ENCODE peak calls at places on chromosomes 6 and 20, in eight cellular contexts. K, B, H, R, U, J, L and A are unnamed samples.

GRCh38 chr20:21322921-21323321 is 19.8 kb downstream of the XRN2 start:
- DNase-seq in K (no peak), B (no peak), H (no peak), R (no peak), U (no peak), J (no peak), L (no peak), A (no peak)

GRCh38 chr6:9523462-9523861 is 891.4 kb downstream of the TFAP2A start:
- DNase-seq in K (peak), B (no peak), H (no peak), R (no peak), U (no peak), J (no peak), L (no peak), A (peak)

GRCh38 chr6:77095936-77096627 is 367.2 kb downstream of the HTR1B start:
- DNase-seq in K (no peak), B (no peak), H (no peak), R (no peak), U (no peak), J (no peak), L (no peak), A (no peak)

GRCh38 chr6:131013495-131013894 is 49.5 kb downstream of the EPB41L2 start:
- DNase-seq in K (no peak), B (no peak), H (no peak), R (no peak), U (no peak), J (no peak), L (peak), A (peak)

GRCh38 chr20:2133318-2134183 is 31.9 kb downstream of the STK35 start:
- DNase-seq in K (no peak), B (no peak), H (no peak), R (no peak), U (no peak), J (no peak), L (peak), A (no peak)

GRCh38 chr6:168988801-168989200 is 264.8 kb downstream of the THBS2 start:
- DNase-seq in K (no peak), B (no peak), H (no peak), R (no peak), U (no peak), J (no peak), L (peak), A (peak)

GRCh38 chr6:51598171-51598570 is 489.2 kb downstream of the PKHD1 start:
- DNase-seq in K (no peak), B (no peak), H (no peak), R (no peak), U (no peak), J (no peak), L (no peak), A (no peak)

GRCh38 chr6:31945507-31946369 is at the start of gene CFB:
- DNase-seq in K (peak), B (no peak), H (no peak), R (no peak), U (no peak), J (peak), L (peak), A (peak)

GRCh38 chr6:37083243-37084138 is 78.0 kb downstream of the FGD2 start:
- DNase-seq in K (no peak), B (no peak), H (no peak), R (no peak), U (peak), J (peak), L (peak), A (no peak)

GRCh38 chr6:105014954-105015353 is 58.0 kb downstream of the LIN28B start:
- DNase-seq in K (no peak), B (no peak), H (no peak), R (no peak), U (no peak), J (no peak), L (no peak), A (no peak)
- H3K4me3 ChIP-seq in K (no peak), B (no peak), H (no peak), R (no peak), U (no peak), J (no peak), L (no peak), A (no peak)

GRCh38 chr6:39049575-39050283 is 1.1 kb downstream of the GLP1R start:
- DNase-seq in K (no peak), B (no peak), H (no peak), R (no peak), U (no peak), J (no peak), L (no peak), A (no peak)

GRCh38 chr6:39051399-39052122 is 3.0 kb downstream of the GLP1R start:
- DNase-seq in K (no peak), B (no peak), H (no peak), R (no peak), U (no peak), J (no peak), L (no peak), A (no peak)

GRCh38 chr6:39047434-39048327 is 900 bp upstream of the GLP1R start:
- DNase-seq in K (no peak), B (no peak), H (no peak), R (no peak), U (no peak), J (no peak), L (no peak), A (no peak)

GRCh38 chr6:39050453-39051112 is 2.0 kb downstream of the GLP1R start:
- DNase-seq in K (no peak), B (no peak), H (no peak), R (no peak), U (no peak), J (no peak), L (no peak), A (no peak)

DNA sequence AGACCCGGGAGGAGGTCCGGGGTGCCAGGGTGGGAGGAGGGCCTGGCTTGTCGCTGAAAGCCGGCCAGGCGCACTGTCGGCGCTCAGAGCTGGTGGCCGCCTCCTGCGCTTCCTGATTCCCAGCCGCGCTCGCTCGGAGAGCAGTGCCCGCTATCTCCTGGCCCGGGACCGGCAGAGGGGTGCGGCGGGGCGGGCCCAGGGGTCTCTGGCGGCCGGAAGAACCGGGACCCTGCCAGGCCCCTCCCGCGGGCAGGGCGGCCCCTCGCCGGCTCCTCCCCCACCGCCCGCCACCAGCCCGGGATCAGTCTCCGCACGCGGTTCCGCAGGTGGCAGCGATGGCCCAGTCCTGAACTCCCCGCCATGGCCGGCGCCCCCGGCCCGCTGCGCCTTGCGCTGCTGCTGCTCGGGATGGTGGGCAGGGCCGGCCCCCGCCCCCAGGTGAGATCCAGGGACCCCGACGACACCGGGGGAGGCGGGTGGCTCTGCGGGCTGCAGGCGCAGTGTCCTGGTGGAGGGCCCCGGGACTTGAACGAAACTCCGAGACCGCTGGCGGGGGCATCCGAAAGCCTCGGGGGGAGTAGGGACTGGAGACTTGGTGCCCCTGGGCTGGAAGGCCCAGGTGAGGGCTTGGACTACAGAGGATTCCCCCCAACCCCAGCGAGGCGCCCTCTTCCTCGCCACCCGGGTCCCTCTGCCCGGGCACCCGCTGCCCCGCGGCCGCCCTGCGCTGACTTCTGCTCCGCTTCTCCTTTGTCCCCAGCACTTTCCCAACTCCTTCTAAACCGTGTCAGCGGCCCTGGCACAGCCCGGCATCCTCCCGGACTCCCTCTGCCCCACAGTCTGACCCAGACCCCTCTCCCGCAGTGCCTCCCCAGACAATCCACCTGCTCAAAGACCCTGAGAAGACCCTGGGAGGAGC is at the start of gene GLP1R:
- DNase-seq in K (no peak), B (no peak), H (no peak), R (peak), U (peak), J (peak), L (no peak), A (no peak)
- H3K4me3 ChIP-seq in K (no peak), B (no peak), H (no peak), R (no peak), U (peak), J (peak), L (no peak), A (no peak)

GRCh38 chr6:33209856-33210255 is 1.6 kb downstream of the RING1 start:
- DNase-seq in K (no peak), B (no peak), H (no peak), R (no peak), U (no peak), J (no peak), L (no peak), A (no peak)
- H3K4me3 ChIP-seq in K (no peak), B (no peak), H (no peak), R (no peak), U (no peak), J (no peak), L (no peak), A (no peak)

DNA sequence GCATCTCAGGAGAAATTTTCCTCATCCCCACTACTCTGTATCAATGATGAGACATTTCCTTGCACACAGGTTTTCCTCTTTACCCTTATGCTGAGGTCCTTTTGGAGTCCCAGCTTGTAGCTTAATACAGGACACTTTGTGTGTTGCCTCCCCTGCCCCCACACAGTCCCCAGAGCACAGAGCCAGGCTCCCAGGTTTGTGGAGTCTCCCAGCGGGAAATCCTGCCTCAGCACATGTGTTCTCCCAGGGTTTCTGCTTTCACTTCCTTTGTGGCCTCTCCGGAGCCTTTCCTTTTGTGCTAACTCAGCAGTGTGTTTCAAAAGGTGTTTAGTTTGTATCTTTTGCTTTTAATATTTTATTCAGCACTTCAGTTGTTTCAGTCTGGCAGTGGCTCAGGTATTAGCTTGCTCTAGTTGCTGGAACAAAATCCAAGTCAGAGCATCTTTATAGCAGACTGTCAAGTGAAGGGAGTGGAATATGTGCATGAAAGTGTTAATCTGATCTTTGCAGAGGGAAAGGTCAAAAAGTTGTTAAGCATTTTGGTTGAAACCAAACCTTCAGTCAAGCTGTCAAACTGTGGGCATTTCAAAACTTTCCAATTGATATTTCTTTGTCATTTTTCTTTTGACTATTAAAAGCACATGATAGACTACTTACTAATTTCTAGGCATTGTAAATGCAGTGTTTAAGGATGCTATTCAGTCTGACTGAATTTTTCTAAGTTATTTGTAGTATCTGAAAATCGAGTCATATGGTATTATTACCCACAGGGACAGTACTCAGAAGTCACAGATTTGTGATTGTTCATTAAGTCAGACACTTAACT is 8.6 kb downstream of the SNX9 start:
- DNase-seq in K (no peak), B (no peak), H (no peak), R (no peak), U (no peak), J (no peak), L (no peak), A (no peak)
- H3K4me3 ChIP-seq in K (no peak), B (no peak), H (no peak), R (no peak), U (no peak), J (no peak), L (no peak), A (no peak)

GRCh38 chr20:11045412-11046175 is 371.8 kb upstream of the JAG1 start:
- DNase-seq in K (no peak), B (no peak), H (no peak), R (no peak), U (no peak), J (no peak), L (no peak), A (no peak)

GRCh38 chr20:11044561-11044960 is 370.8 kb upstream of the JAG1 start:
- DNase-seq in K (no peak), B (no peak), H (no peak), R (no peak), U (no peak), J (no peak), L (no peak), A (no peak)

GRCh38 chr20:11041396-11041795 is 367.6 kb upstream of the JAG1 start:
- DNase-seq in K (no peak), B (no peak), H (no peak), R (no peak), U (no peak), J (no peak), L (no peak), A (no peak)
- H3K4me3 ChIP-seq in K (no peak), B (no peak), H (no peak), R (no peak), U (no peak), J (no peak), L (no peak), A (no peak)

DNA sequence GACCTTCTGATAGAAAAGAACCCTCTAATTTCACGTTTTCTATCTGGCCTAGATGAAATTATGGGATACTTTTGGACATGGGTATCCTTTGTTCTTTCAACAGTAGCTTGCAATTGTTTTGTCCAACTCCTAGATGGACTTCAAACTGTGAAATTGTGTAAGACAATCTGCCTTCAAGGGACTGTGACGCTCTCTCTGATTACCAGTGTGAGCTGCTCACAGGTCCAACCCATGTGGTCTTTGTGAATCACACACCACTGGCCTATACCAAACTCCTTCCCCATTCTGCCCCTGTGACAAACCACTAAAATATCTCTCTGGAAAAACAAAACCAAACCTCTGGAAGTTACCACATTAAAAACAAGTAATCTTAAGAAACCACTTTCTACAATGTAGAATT is 59.5 kb downstream of the NINL start:
- DNase-seq in K (peak), B (no peak), H (no peak), R (no peak), U (no peak), J (no peak), L (no peak), A (peak)
- H3K4me3 ChIP-seq in K (no peak), B (no peak), H (no peak), R (no peak), U (no peak), J (no peak), L (no peak), A (no peak)

GRCh38 chr6:14453712-14454466 is 336.3 kb downstream of the CD83 start:
- DNase-seq in K (no peak), B (no peak), H (no peak), R (no peak), U (no peak), J (no peak), L (no peak), A (no peak)
- H3K4me3 ChIP-seq in K (no peak), B (no peak), H (no peak), R (peak), U (no peak), J (no peak), L (no peak), A (no peak)

DNA sequence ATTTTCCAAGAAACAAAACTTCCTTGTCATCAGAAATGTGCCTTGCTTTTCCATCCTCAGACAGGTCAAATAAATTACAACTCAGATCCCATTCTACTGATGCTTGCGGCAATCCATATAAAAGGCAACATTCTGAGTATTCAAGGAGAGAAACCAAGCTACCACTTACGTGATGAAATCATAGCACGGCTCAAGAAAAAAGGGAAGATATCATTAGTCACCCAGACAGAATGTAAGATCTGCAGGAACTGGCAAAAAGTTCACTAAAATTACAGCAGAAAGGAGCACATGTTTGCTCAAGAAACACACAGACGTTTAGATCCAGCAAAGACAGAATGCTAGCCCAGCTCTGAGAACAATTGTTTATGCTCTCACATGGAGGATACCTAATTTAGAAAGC is 304.1 kb downstream of the ADGRG6 start:
- DNase-seq in K (no peak), B (no peak), H (no peak), R (no peak), U (no peak), J (no peak), L (no peak), A (peak)
- H3K4me3 ChIP-seq in K (no peak), B (no peak), H (no peak), R (no peak), U (no peak), J (no peak), L (no peak), A (no peak)

DNA sequence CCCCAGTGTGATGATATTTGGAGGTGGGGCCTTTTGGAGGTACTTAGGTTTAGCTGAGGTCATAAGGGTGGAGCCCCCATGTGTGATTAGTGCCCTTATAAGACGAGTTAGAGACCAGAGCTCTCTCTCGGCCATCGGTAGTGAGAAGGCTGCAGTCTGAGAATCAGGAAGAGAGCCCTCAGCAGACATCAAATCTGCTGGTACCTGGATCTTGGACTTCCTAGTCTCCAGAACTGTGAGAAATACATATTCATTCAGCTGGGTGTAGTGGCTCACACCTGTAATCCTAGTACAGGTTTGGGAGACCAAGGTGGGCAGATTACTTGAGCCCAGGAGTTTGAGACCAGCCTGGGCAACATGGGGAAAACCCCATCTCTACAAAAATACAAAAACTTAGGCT is 48.7 kb upstream of the DDR1 start:
- DNase-seq in K (no peak), B (no peak), H (no peak), R (no peak), U (no peak), J (no peak), L (no peak), A (no peak)
- H3K4me3 ChIP-seq in K (no peak), B (no peak), H (no peak), R (no peak), U (no peak), J (no peak), L (no peak), A (no peak)